ENCODE peak calls at places on chromosome 1, in ten cellular contexts. R, J, N, B, D, M, Z, S, C and O are unnamed samples.

GRCh38 chr1:202106340-202107284 is 16.1 kb upstream of the GPR37L1 start:
- DNase-seq in C (no peak), M (no peak), B (no peak), R (no peak), Z (peak), S (no peak), N (no peak), D (no peak), J (no peak), O (no peak)

GRCh38 chr1:198290089-198290683 is 133.4 kb downstream of the NEK7 start:
- DNase-seq in C (no peak), M (no peak), Z (no peak), J (no peak), B (no peak), N (no peak), D (no peak), R (no peak), S (no peak), O (no peak)

GRCh38 chr1:163357378-163357777 is 35.6 kb downstream of the NUF2 start:
- DNase-seq in M (no peak), N (peak), B (no peak), C (no peak), D (peak), J (no peak), Z (peak), R (peak), S (no peak), O (no peak)

GRCh38 chr1:196680107-196680506 is 28.3 kb downstream of the CFH start:
- DNase-seq in C (no peak), R (no peak), Z (peak), N (no peak), M (no peak), J (no peak), D (peak), B (no peak), S (no peak), O (no peak)

GRCh38 chr1:108609483-108610066 is 49.7 kb downstream of the EEIG2 start:
- DNase-seq in S (no peak), M (no peak), Z (no peak), C (no peak), N (no peak), J (no peak), R (no peak), B (no peak), D (no peak), O (no peak)

GRCh38 chr1:169890761-169891538 is 2.7 kb downstream of the SCYL3 start:
- DNase-seq in J (peak), R (no peak), S (peak), C (peak), N (no peak), M (no peak), D (peak), B (no peak), Z (no peak), O (no peak)

GRCh38 chr1:170162385-170163226 is 16.8 kb downstream of the NTMT2 start:
- DNase-seq in J (no peak), R (peak), C (peak), B (no peak), M (no peak), D (peak), Z (peak), N (peak), S (no peak), O (no peak)

GRCh38 chr1:62601412-62601971 is 4.2 kb downstream of the ANGPTL3 start:
- DNase-seq in M (no peak), N (no peak), R (peak), S (no peak), Z (peak), J (no peak), C (no peak), B (no peak), D (peak), O (no peak)